ENCODE peak calls at places on chromosome 22, in eight cellular contexts. M is neuronal stem cell; J is BE2C; H is fibroblast of lung; X is mucosa of descending colon; R is heart left ventricle; B is upper lobe of left lung; V is naive thymus-derived CD4-positive, alpha-beta T cell. C is an unnamed sample.

GRCh38 chr22:30444632-30445437 is 19.3 kb downstream of the MTFP1 start:
- DNase-seq in M (peak; percentile 80), J (peak; percentile 76), H (peak; percentile 59), X (no peak), R (no peak), B (no peak), V (peak; percentile 34), C (peak; percentile 29)

GRCh38 chr22:44143117-44143495 is 37.6 kb upstream of the PARVG start:
- DNase-seq in M (no peak), J (no peak), H (peak; percentile 81), X (no peak), R (no peak), B (no peak), V (no peak), C (no peak)

GRCh38 chr22:40603088-40603605 is 33.4 kb downstream of the MRTFA start:
- DNase-seq in M (no peak), J (no peak), H (peak; percentile 64), X (no peak), R (no peak), B (no peak), V (no peak), C (no peak)

GRCh38 chr22:36619797-36620390 is 83.7 kb downstream of the CACNG2 start:
- DNase-seq in M (no peak), J (no peak), H (no peak), X (no peak), R (no peak), B (no peak), V (no peak), C (no peak)

GRCh38 chr22:46121523-46122287 is 28.6 kb upstream of the PPARA start:
- DNase-seq in M (no peak), J (no peak), H (no peak), X (no peak), R (no peak), B (peak; percentile 27), V (no peak), C (no peak)

GRCh38 chr22:39980635-39981034 is 14.1 kb upstream of the FAM83F start:
- DNase-seq in M (no peak), J (peak; percentile 45), H (no peak), X (no peak), R (no peak), B (no peak), V (no peak), C (no peak)

GRCh38 chr22:37566329-37566837 is 6.1 kb downstream of the CDC42EP1 start:
- DNase-seq in M (no peak), J (no peak), H (no peak), X (peak; percentile 79), R (no peak), B (peak; percentile 82), V (peak; percentile 41), C (peak; percentile 22)

GRCh38 chr22:38026130-38027111 is 30.8 kb upstream of the PICK1 start:
- DNase-seq in M (no peak), J (peak; percentile 65), H (no peak), X (no peak), R (no peak), B (no peak), V (no peak), C (no peak)

GRCh38 chr22:42515896-42516295 is 3.7 kb downstream of the RRP7A start:
- DNase-seq in M (no peak), J (no peak), H (no peak), X (peak; percentile 37), R (no peak), B (no peak), V (no peak), C (no peak)

GRCh38 chr22:40531951-40532900 is 104.3 kb downstream of the MRTFA start:
- DNase-seq in M (no peak), J (no peak), H (no peak), X (no peak), R (no peak), B (no peak), V (no peak), C (no peak)

GRCh38 chr22:37905534-37906363 is at the start of gene MICALL1:
- DNase-seq in M (no peak), J (peak; percentile 84), H (peak; percentile 73), X (peak; percentile 79), R (peak; percentile 88), B (peak; percentile 96), V (peak; percentile 52), C (peak; percentile 60)

GRCh38 chr22:37752189-37753061 is 55.3 kb upstream of the GCAT start:
- DNase-seq in M (peak; percentile 30), J (peak; percentile 93), H (peak; percentile 97), X (peak; percentile 90), R (peak; percentile 95), B (peak; percentile 90), V (no peak), C (no peak)

GRCh38 chr22:44164031-44164430 is 16.7 kb upstream of the PARVG start:
- DNase-seq in M (no peak), J (no peak), H (no peak), X (no peak), R (no peak), B (no peak), V (no peak), C (no peak)

GRCh38 chr22:44455151-44455962 is 42.7 kb downstream of the RTL6 start:
- DNase-seq in M (no peak), J (no peak), H (no peak), X (no peak), R (no peak), B (no peak), V (peak; percentile 44), C (peak; percentile 25)

GRCh38 chr22:38314992-38315800 is 2.0 kb downstream of the CSNK1E start:
- DNase-seq in M (no peak), J (no peak), H (peak; percentile 29), X (peak; percentile 64), R (no peak), B (peak; percentile 48), V (peak; percentile 23), C (no peak)

GRCh38 chr22:27867958-27868737 is 50.9 kb downstream of the PITPNB start:
- DNase-seq in M (no peak), J (no peak), H (no peak), X (no peak), R (no peak), B (no peak), V (no peak), C (no peak)

GRCh38 chr22:44109417-44109816 is 71.3 kb upstream of the PARVG start:
- DNase-seq in M (no peak), J (no peak), H (no peak), X (no peak), R (peak; percentile 7), B (no peak), V (no peak), C (no peak)

GRCh38 chr22:39661842-39662676 is 91.5 kb downstream of the CACNA1I start:
- DNase-seq in M (no peak), J (no peak), H (no peak), X (peak; percentile 87), R (no peak), B (peak; percentile 89), V (peak; percentile 91), C (peak; percentile 77)

GRCh38 chr22:17777005-17777716 is 2.9 kb upstream of the BID start:
- DNase-seq in M (no peak), J (no peak), H (no peak), X (peak; percentile 74), R (peak; percentile 32), B (peak; percentile 56), V (peak; percentile 70), C (peak; percentile 38)

GRCh38 chr22:42296381-42296853 is 26.0 kb upstream of the TCF20 start:
- DNase-seq in M (no peak), J (peak; percentile 93), H (no peak), X (no peak), R (peak; percentile 76), B (peak; percentile 75), V (peak; percentile 37), C (no peak)

GRCh38 chr22:47540011-47540410 is 777.6 kb downstream of the TBC1D22A start:
- DNase-seq in M (no peak), J (no peak), H (no peak), X (no peak), R (no peak), B (no peak), V (no peak), C (no peak)
- H3K9me3 ChIP-seq in M (peaks cover 43% of the 10 kb centered on the region), J (no peaks in the 10 kb centered on the region), H (no peaks in the 10 kb centered on the region), X (no peaks in the 10 kb centered on the region), R (peaks cover 8% of the 10 kb centered on the region), B (no peaks in the 10 kb centered on the region), V (no peaks in the 10 kb centered on the region), C (no peaks in the 10 kb centered on the region)

DNA sequence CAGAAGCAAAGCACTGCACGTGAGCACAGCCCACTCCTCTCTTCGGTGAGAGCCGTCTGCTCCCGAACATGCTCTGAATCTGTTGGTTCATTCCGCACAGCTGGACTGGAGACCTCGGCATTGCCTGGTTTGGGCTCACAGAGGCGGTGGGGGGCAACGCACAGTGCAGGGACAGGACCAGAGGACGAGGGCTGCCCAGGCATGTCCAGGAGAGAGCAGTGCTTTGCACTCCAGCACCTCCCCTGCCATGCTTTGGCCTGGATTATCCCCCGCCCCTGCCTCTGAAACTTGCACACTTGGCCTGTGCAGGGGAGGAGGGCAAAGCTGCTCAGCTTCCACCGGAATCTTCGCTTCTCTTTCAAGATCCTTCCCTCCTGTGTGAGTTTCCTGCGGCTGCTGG is 536.5 kb downstream of the BRD1 start:
- DNase-seq in M (no peak), J (no peak), H (no peak), X (no peak), R (peak; percentile 21), B (no peak), V (no peak), C (no peak)
- H3K9me3 ChIP-seq in M (peaks cover 7% of the 10 kb centered on the region), J (no peaks in the 10 kb centered on the region), H (no peaks in the 10 kb centered on the region), X (peaks cover 2% of the 10 kb centered on the region), R (peaks cover 19% of the 10 kb centered on the region), B (peaks cover 3% of the 10 kb centered on the region), V (no peaks in the 10 kb centered on the region), C (no peaks in the 10 kb centered on the region)

DNA sequence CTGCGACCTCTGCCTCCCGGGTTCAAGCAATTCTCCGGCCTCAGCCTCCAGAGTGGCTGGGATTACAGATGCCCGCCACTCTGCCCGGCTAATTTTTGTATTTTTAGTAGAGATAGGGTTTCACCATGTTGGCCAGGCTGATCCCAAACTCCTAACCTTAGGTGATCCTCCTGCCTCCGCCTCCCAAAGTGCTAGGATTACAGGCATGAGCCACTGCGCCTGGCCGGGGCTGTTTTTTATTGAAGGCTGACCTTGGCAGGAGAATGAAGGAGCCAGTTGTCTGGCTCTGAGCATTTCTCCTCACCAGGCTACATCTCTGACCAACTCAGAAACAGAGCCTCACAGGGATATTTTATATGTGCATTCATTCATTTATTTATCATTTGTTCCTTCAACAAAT is 2.3 kb downstream of the KIAA1671 start:
- DNase-seq in M (no peak), J (no peak), H (no peak), X (no peak), R (no peak), B (no peak), V (no peak), C (no peak)
- H3K9me3 ChIP-seq in M (no peaks in the 10 kb centered on the region), J (no peaks in the 10 kb centered on the region), H (no peaks in the 10 kb centered on the region), X (no peaks in the 10 kb centered on the region), R (no peaks in the 10 kb centered on the region), B (no peaks in the 10 kb centered on the region), V (no peaks in the 10 kb centered on the region), C (no peaks in the 10 kb centered on the region)

GRCh38 chr22:47289316-47289985 is 527.0 kb downstream of the TBC1D22A start:
- DNase-seq in M (no peak), J (no peak), H (no peak), X (peak; percentile 28), R (no peak), B (no peak), V (no peak), C (no peak)
- H3K9me3 ChIP-seq in M (peaks cover 76% of the 10 kb centered on the region), J (no peaks in the 10 kb centered on the region), H (no peaks in the 10 kb centered on the region), X (no peaks in the 10 kb centered on the region), R (no peaks in the 10 kb centered on the region), B (no peaks in the 10 kb centered on the region), V (no peaks in the 10 kb centered on the region), C (no peaks in the 10 kb centered on the region)

GRCh38 chr22:48303360-48303725 is 1524.3 kb downstream of the BRD1 start:
- DNase-seq in M (no peak), J (no peak), H (no peak), X (no peak), R (no peak), B (no peak), V (no peak), C (no peak)
- H3K9me3 ChIP-seq in M (no peaks in the 10 kb centered on the region), J (peaks cover 8% of the 10 kb centered on the region), H (no peaks in the 10 kb centered on the region), X (no peaks in the 10 kb centered on the region), R (no peaks in the 10 kb centered on the region), B (no peaks in the 10 kb centered on the region), V (no peaks in the 10 kb centered on the region), C (no peaks in the 10 kb centered on the region)